ENCODE peak calls at places on chromosomes 12 and 14, in five cellular contexts. L is sigmoid colon, W is GM13977, B is glutamatergic neuron, M is foreskin fibroblast. T is an unnamed sample.

GRCh38 chr14:100192250-100192671 is 32.8 kb upstream of the DEGS2 start:
- DNase-seq in W (no peak), L (peak; percentile 70), M (no peak), B (no peak), T (no peak)

GRCh38 chr14:37591311-37591940 is 3.6 kb downstream of the FOXA1 start:
- DNase-seq in M (no peak), W (peak; percentile 20), L (no peak), B (peak; percentile 64), T (no peak)

GRCh38 chr14:98835825-98836100 is 436.2 kb downstream of the BCL11B start:
- DNase-seq in B (no peak), L (no peak), M (no peak), W (no peak), T (no peak)

GRCh38 chr12:2682301-2683282 is 112.2 kb upstream of the FKBP4 start:
- DNase-seq in L (no peak), W (no peak), M (peak; percentile 24), B (peak; percentile 70), T (no peak)

GRCh38 chr14:92510972-92511371 is 2.6 kb upstream of the RIN3 start:
- DNase-seq in B (no peak), W (no peak), L (peak; percentile 58), M (no peak), T (no peak)

GRCh38 chr12:53045646-53046045 is 4.2 kb upstream of the TNS2 start:
- DNase-seq in B (no peak), M (no peak), W (peak; percentile 13), L (no peak), T (no peak)

GRCh38 chr14:85853996-85854526 is 324.1 kb downstream of the FLRT2 start:
- DNase-seq in L (no peak), W (no peak), M (peak; percentile 27), B (no peak), T (no peak)

GRCh38 chr12:107847430-107847829 is 72.9 kb downstream of the ASCL4 start:
- DNase-seq in M (no peak), B (no peak), W (no peak), L (no peak), T (no peak)

GRCh38 chr12:87413784-87414183 is 615.4 kb downstream of the C12orf50 start:
- DNase-seq in L (no peak), B (no peak), M (no peak), W (no peak), T (no peak)

GRCh38 chr14:24365600-24366374 is 2.2 kb upstream of the NFATC4 start:
- DNase-seq in B (peak; percentile 89), W (peak; percentile 76), L (peak; percentile 95), M (peak; percentile 92), T (peak; percentile 85)

GRCh38 chr12:26853303-26854027 is 20.5 kb upstream of the ITPR2 start:
- DNase-seq in W (peak; percentile 74), B (peak; percentile 73), M (no peak), L (peak; percentile 76), T (peak; percentile 54)

GRCh38 chr12:124713436-124714082 is 146.1 kb upstream of the NCOR2 start:
- DNase-seq in B (no peak), W (peak; percentile 74), L (peak; percentile 81), M (peak; percentile 50), T (no peak)

GRCh38 chr14:58789756-58790155 is 152.0 kb downstream of the DACT1 start:
- DNase-seq in B (no peak), L (no peak), W (no peak), M (no peak), T (no peak)

GRCh38 chr14:72301352-72301751 is 369.1 kb downstream of the RGS6 start:
- DNase-seq in M (no peak), W (no peak), L (no peak), B (no peak), T (no peak)

GRCh38 chr12:9992296-9992695 is 6.6 kb downstream of the CLEC1B start:
- DNase-seq in L (no peak), W (no peak), M (no peak), B (no peak), T (no peak)

GRCh38 chr12:42767326-42767954 is 177.9 kb upstream of the PRICKLE1 start:
- DNase-seq in B (no peak), W (no peak), L (no peak), M (no peak), T (no peak)

GRCh38 chr12:110546339-110546738 is 36.8 kb downstream of the PPTC7 start:
- DNase-seq in M (peak; percentile 84), L (no peak), B (no peak), W (no peak), T (no peak)

GRCh38 chr14:96145116-96145864 is 59.3 kb upstream of the BDKRB2 start:
- DNase-seq in L (no peak), W (no peak), M (peak; percentile 54), B (no peak), T (peak; percentile 17)

GRCh38 chr14:100871234-100872186 is 32.0 kb downstream of the RTL1 start:
- DNase-seq in B (peak; percentile 3), L (no peak), W (no peak), M (peak; percentile 78), T (no peak)

GRCh38 chr12:92473564-92473963 is 229.2 kb upstream of the PLEKHG7 start:
- DNase-seq in W (no peak), L (no peak), M (no peak), B (no peak), T (no peak)

GRCh38 chr12:120994059-120994458 is 15.7 kb downstream of the HNF1A start:
- DNase-seq in B (no peak), M (no peak), W (no peak), L (no peak), T (no peak)

GRCh38 chr12:123388218-123388947 is 4.5 kb downstream of the KMT5A start:
- DNase-seq in B (peak; percentile 79), L (peak; percentile 88), W (peak; percentile 95), M (peak; percentile 68), T (peak; percentile 77)

GRCh38 chr12:67625004-67625403 is 23.5 kb upstream of the DYRK2 start:
- DNase-seq in W (no peak), L (no peak), B (no peak), M (no peak), T (no peak)

GRCh38 chr12:124921200-124922008 is 7.0 kb upstream of the UBC start:
- DNase-seq in W (peak; percentile 69), L (peak; percentile 72), B (peak; percentile 68), M (peak; percentile 58), T (peak; percentile 67)

GRCh38 chr12:108525681-108526080 is 10.6 kb downstream of the FICD start:
- DNase-seq in B (no peak), L (no peak), M (peak; percentile 81), W (no peak), T (no peak)

GRCh38 chr12:116674643-116675183 is 63.2 kb downstream of the SPRING1 start:
- DNase-seq in W (no peak), B (no peak), M (no peak), L (no peak), T (no peak)

GRCh38 chr12:110042260-110042659 is 6.1 kb downstream of the C12orf76 start:
- DNase-seq in B (no peak), L (no peak), M (no peak), W (no peak), T (no peak)

GRCh38 chr12:67593041-67593870 is 55.3 kb upstream of the DYRK2 start:
- DNase-seq in M (peak; percentile 5), W (no peak), L (no peak), B (no peak), T (peak; percentile 60)

GRCh38 chr14:78016532-78016931 is 153.6 kb upstream of the NRXN3 start:
- DNase-seq in B (no peak), M (no peak), L (no peak), W (no peak), T (no peak)

GRCh38 chr14:78018283-78018682 is 151.9 kb upstream of the NRXN3 start:
- DNase-seq in B (no peak), L (no peak), W (no peak), M (no peak), T (no peak)

GRCh38 chr14:78023112-78023511 is 147.1 kb upstream of the NRXN3 start:
- DNase-seq in W (no peak), B (no peak), L (no peak), M (no peak), T (no peak)

DNA sequence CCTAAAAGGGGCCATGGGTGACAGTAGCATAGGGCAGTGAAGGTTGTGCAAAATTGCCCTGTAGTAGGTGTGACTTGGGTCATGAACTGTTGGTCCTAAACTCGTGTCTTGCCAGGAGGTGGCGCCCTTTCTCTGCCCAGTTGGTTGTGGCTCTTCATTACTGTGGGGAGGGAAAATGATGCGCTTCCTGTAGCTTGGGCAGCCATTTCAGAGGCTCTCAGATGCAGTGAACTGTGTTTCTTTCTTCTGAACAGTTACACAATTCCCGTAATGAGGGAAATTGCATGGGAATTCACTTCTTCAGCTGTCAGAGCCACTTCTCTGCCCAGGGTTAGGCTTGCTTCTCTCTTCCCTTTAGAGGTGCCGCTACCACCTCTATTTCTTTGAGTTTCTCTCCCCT is 148.1 kb upstream of the NRXN3 start:
- DNase-seq in M (no peak), B (peak; percentile 90), W (peak; percentile 62), L (no peak), T (no peak)
- TF ChIP-seq CTCF in M (peak; percentile 41), B (peak; percentile 81), W (peak; percentile 57), L (no peak), T (peak; percentile 54)

GRCh38 chr14:28754209-28754985 is 12.2 kb upstream of the FOXG1 start:
- DNase-seq in M (no peak), L (no peak), B (no peak), W (peak; percentile 67), T (no peak)
- TF ChIP-seq CTCF in M (peak; percentile 65), L (peak; percentile 58), B (peak; percentile 57), W (peak; percentile 77), T (peak; percentile 49)

DNA sequence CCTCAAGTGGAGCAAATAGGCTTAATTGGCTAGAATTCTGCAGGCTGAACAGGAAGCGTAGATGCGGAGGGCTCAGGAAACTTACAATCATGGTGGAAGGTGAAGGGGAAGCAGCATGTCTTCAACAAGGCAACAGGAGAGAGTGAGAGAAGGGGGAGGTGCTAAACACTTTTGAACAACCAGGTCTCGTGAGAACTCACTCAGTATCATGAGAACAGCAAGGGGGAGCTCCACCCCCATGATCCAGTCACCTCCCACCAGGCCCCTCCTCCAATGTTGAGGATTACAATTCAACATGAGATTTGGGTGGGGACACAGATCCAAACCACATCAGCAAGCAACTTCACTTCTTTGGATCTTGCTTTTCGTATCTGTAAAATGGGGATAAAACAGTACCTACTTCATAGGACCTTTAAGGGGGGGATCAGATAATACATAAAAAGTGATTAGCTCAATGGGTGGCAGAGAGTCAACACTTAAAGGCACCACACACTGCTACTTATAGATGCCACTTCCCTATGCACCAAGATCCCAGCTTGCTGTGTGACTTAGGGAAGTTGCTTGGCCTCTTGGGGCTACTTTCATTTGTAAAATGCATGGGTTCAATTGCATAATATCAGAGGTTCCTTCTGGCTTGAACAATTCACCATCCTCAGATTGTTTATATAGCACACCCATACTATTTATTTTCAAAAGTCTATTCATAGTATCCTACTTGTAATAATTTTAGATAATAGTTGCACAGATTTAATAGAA is 184.8 kb upstream of the RPH3A start:
- DNase-seq in M (no peak), L (no peak), B (no peak), W (no peak), T (no peak)
- TF ChIP-seq CTCF in M (no peak), L (no peak), B (no peak), W (no peak), T (no peak)

GRCh38 chr12:119505001-119505400 is 88.6 kb upstream of the TMEM233 start:
- DNase-seq in M (no peak), B (no peak), L (no peak), W (no peak), T (no peak)

DNA sequence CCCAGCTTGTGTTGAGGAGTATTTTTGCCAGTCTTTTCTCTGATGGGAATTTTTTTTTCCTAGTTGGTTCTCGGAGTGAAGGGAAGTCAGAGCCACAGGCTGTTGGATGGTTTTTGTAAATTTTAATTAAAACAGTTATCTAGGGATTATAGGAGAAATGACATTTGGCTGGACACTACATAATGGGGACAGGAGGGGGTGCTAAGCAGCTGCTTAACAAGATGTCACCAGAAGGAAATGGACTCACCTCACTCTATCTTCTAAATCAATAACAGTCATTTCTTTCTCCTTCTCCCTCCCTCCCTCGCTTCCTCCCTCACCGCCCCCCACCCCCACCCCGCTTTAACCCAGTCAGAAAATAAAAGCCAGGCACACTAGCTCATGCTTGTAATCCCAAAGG is 93.4 kb upstream of the TMEM233 start:
- DNase-seq in W (no peak), B (no peak), M (no peak), L (no peak), T (no peak)
- TF ChIP-seq CTCF in W (no peak), B (no peak), M (no peak), L (no peak), T (no peak)